ENCODE peak calls at places on chromosome 17, in nine cellular contexts. One of them, this sample, is unnamed.

GRCh38 chr17:43018008-43018853 is 4.0 kb downstream of the VAT1 start:
- DNase-seq in ELR: no peak
- DNase-seq in T-helper 1 cell: no peak
- DNase-seq in stimulated activated CD8-positive, alpha-beta memory T cell treated with anti-CD3 and anti-CD28 coated beads, Interleukin-12 subunit alpha, Interleukin-12 subunit beta, amount 100 ng/mL, for 4 hours: no peak
- DNase-seq in mesothelial cell of epicardium: no peak
- DNase-seq in heart right ventricle: no peak
- DNase-seq in iris pigment epithelial cell: no peak
- DNase-seq in neural crest cell: peak; percentile 40
- DNase-seq in SHP77 treated with DMSO at 0.1 percent for 48 hours: no peak
- DNase-seq in this sample: peak; percentile 52

GRCh38 chr17:43712397-43712796 is 46.2 kb downstream of the SOST start:
- DNase-seq in stimulated activated CD8-positive, alpha-beta memory T cell treated with anti-CD3 and anti-CD28 coated beads, Interleukin-12 subunit alpha, Interleukin-12 subunit beta, amount 100 ng/mL, for 4 hours: no peak
- DNase-seq in T-helper 1 cell: no peak
- DNase-seq in SHP77 treated with DMSO at 0.1 percent for 48 hours: no peak
- DNase-seq in neural crest cell: no peak
- DNase-seq in heart right ventricle: no peak
- DNase-seq in ELR: no peak
- DNase-seq in mesothelial cell of epicardium: no peak
- DNase-seq in iris pigment epithelial cell: no peak
- DNase-seq in this sample: no peak

GRCh38 chr17:42562845-42563509 is 1.0 kb downstream of the COASY start:
- DNase-seq in heart right ventricle: no peak
- DNase-seq in ELR: no peak
- DNase-seq in stimulated activated CD8-positive, alpha-beta memory T cell treated with anti-CD3 and anti-CD28 coated beads, Interleukin-12 subunit alpha, Interleukin-12 subunit beta, amount 100 ng/mL, for 4 hours: no peak
- DNase-seq in T-helper 1 cell: no peak
- DNase-seq in mesothelial cell of epicardium: no peak
- DNase-seq in SHP77 treated with DMSO at 0.1 percent for 48 hours: no peak
- DNase-seq in iris pigment epithelial cell: no peak
- DNase-seq in neural crest cell: no peak
- DNase-seq in this sample: peak; percentile 59

GRCh38 chr17:77429985-77430752 is 289.4 kb downstream of the SEC14L1 start:
- DNase-seq in neural crest cell: peak; percentile 95
- DNase-seq in heart right ventricle: peak; percentile 92
- DNase-seq in SHP77 treated with DMSO at 0.1 percent for 48 hours: no peak
- DNase-seq in stimulated activated CD8-positive, alpha-beta memory T cell treated with anti-CD3 and anti-CD28 coated beads, Interleukin-12 subunit alpha, Interleukin-12 subunit beta, amount 100 ng/mL, for 4 hours: peak; percentile 65
- DNase-seq in iris pigment epithelial cell: peak; percentile 97
- DNase-seq in T-helper 1 cell: peak; percentile 82
- DNase-seq in mesothelial cell of epicardium: peak; percentile 84
- DNase-seq in ELR: peak; percentile 100
- DNase-seq in this sample: peak; percentile 97

GRCh38 chr17:42519546-42520444 is 16.2 kb upstream of the NAGLU start:
- DNase-seq in neural crest cell: peak; percentile 11
- DNase-seq in iris pigment epithelial cell: peak; percentile 99
- DNase-seq in T-helper 1 cell: no peak
- DNase-seq in SHP77 treated with DMSO at 0.1 percent for 48 hours: no peak
- DNase-seq in stimulated activated CD8-positive, alpha-beta memory T cell treated with anti-CD3 and anti-CD28 coated beads, Interleukin-12 subunit alpha, Interleukin-12 subunit beta, amount 100 ng/mL, for 4 hours: no peak
- DNase-seq in heart right ventricle: peak; percentile 85
- DNase-seq in mesothelial cell of epicardium: peak; percentile 78
- DNase-seq in ELR: peak; percentile 99
- DNase-seq in this sample: peak; percentile 81

GRCh38 chr17:58387834-58388233 is 29.5 kb downstream of the RNF43 start:
- DNase-seq in mesothelial cell of epicardium: no peak
- DNase-seq in T-helper 1 cell: no peak
- DNase-seq in stimulated activated CD8-positive, alpha-beta memory T cell treated with anti-CD3 and anti-CD28 coated beads, Interleukin-12 subunit alpha, Interleukin-12 subunit beta, amount 100 ng/mL, for 4 hours: no peak
- DNase-seq in SHP77 treated with DMSO at 0.1 percent for 48 hours: no peak
- DNase-seq in iris pigment epithelial cell: no peak
- DNase-seq in heart right ventricle: no peak
- DNase-seq in neural crest cell: no peak
- DNase-seq in ELR: no peak
- DNase-seq in this sample: no peak

GRCh38 chr17:29620271-29620670 is 2.4 kb downstream of the CORO6 start:
- DNase-seq in neural crest cell: no peak
- DNase-seq in SHP77 treated with DMSO at 0.1 percent for 48 hours: no peak
- DNase-seq in heart right ventricle: no peak
- DNase-seq in ELR: peak; percentile 71
- DNase-seq in mesothelial cell of epicardium: no peak
- DNase-seq in T-helper 1 cell: no peak
- DNase-seq in stimulated activated CD8-positive, alpha-beta memory T cell treated with anti-CD3 and anti-CD28 coated beads, Interleukin-12 subunit alpha, Interleukin-12 subunit beta, amount 100 ng/mL, for 4 hours: no peak
- DNase-seq in iris pigment epithelial cell: peak; percentile 66
- DNase-seq in this sample: peak; percentile 70

GRCh38 chr17:81453712-81454111 is 58.5 kb downstream of the BAHCC1 start:
- DNase-seq in SHP77 treated with DMSO at 0.1 percent for 48 hours: no peak
- DNase-seq in iris pigment epithelial cell: no peak
- DNase-seq in mesothelial cell of epicardium: no peak
- DNase-seq in stimulated activated CD8-positive, alpha-beta memory T cell treated with anti-CD3 and anti-CD28 coated beads, Interleukin-12 subunit alpha, Interleukin-12 subunit beta, amount 100 ng/mL, for 4 hours: no peak
- DNase-seq in T-helper 1 cell: no peak
- DNase-seq in neural crest cell: no peak
- DNase-seq in ELR: no peak
- DNase-seq in heart right ventricle: no peak
- DNase-seq in this sample: no peak

GRCh38 chr17:55728833-55729232 is 6.2 kb upstream of the TMEM100 start:
- DNase-seq in SHP77 treated with DMSO at 0.1 percent for 48 hours: no peak
- DNase-seq in ELR: no peak
- DNase-seq in stimulated activated CD8-positive, alpha-beta memory T cell treated with anti-CD3 and anti-CD28 coated beads, Interleukin-12 subunit alpha, Interleukin-12 subunit beta, amount 100 ng/mL, for 4 hours: no peak
- DNase-seq in T-helper 1 cell: no peak
- DNase-seq in heart right ventricle: no peak
- DNase-seq in neural crest cell: no peak
- DNase-seq in iris pigment epithelial cell: no peak
- DNase-seq in mesothelial cell of epicardium: no peak
- DNase-seq in this sample: no peak

GRCh38 chr17:83056583-83057396 is 22.6 kb upstream of the METRNL start:
- DNase-seq in stimulated activated CD8-positive, alpha-beta memory T cell treated with anti-CD3 and anti-CD28 coated beads, Interleukin-12 subunit alpha, Interleukin-12 subunit beta, amount 100 ng/mL, for 4 hours: no peak
- DNase-seq in T-helper 1 cell: no peak
- DNase-seq in neural crest cell: no peak
- DNase-seq in heart right ventricle: no peak
- DNase-seq in SHP77 treated with DMSO at 0.1 percent for 48 hours: no peak
- DNase-seq in ELR: no peak
- DNase-seq in mesothelial cell of epicardium: peak; percentile 36
- DNase-seq in iris pigment epithelial cell: no peak
- DNase-seq in this sample: peak; percentile 39

GRCh38 chr17:50938821-50939541 is 72.8 kb upstream of the TOB1 start:
- DNase-seq in mesothelial cell of epicardium: no peak
- DNase-seq in SHP77 treated with DMSO at 0.1 percent for 48 hours: no peak
- DNase-seq in T-helper 1 cell: no peak
- DNase-seq in stimulated activated CD8-positive, alpha-beta memory T cell treated with anti-CD3 and anti-CD28 coated beads, Interleukin-12 subunit alpha, Interleukin-12 subunit beta, amount 100 ng/mL, for 4 hours: no peak
- DNase-seq in heart right ventricle: no peak
- DNase-seq in ELR: no peak
- DNase-seq in iris pigment epithelial cell: no peak
- DNase-seq in neural crest cell: no peak
- DNase-seq in this sample: peak; percentile 7

GRCh38 chr17:9224485-9224884 is 203.2 kb downstream of the NTN1 start:
- DNase-seq in SHP77 treated with DMSO at 0.1 percent for 48 hours: no peak
- DNase-seq in iris pigment epithelial cell: no peak
- DNase-seq in ELR: no peak
- DNase-seq in T-helper 1 cell: no peak
- DNase-seq in heart right ventricle: no peak
- DNase-seq in neural crest cell: no peak
- DNase-seq in stimulated activated CD8-positive, alpha-beta memory T cell treated with anti-CD3 and anti-CD28 coated beads, Interleukin-12 subunit alpha, Interleukin-12 subunit beta, amount 100 ng/mL, for 4 hours: no peak
- DNase-seq in mesothelial cell of epicardium: no peak
- DNase-seq in this sample: no peak

GRCh38 chr17:43701318-43701743 is 39.6 kb upstream of the MEOX1 start:
- DNase-seq in ELR: peak; percentile 97
- DNase-seq in mesothelial cell of epicardium: no peak
- DNase-seq in SHP77 treated with DMSO at 0.1 percent for 48 hours: no peak
- DNase-seq in heart right ventricle: no peak
- DNase-seq in neural crest cell: no peak
- DNase-seq in stimulated activated CD8-positive, alpha-beta memory T cell treated with anti-CD3 and anti-CD28 coated beads, Interleukin-12 subunit alpha, Interleukin-12 subunit beta, amount 100 ng/mL, for 4 hours: peak; percentile 41
- DNase-seq in iris pigment epithelial cell: peak; percentile 91
- DNase-seq in T-helper 1 cell: no peak
- DNase-seq in this sample: no peak

GRCh38 chr17:62587554-62587953 is 39.9 kb upstream of the MRC2 start:
- DNase-seq in ELR: no peak
- DNase-seq in T-helper 1 cell: no peak
- DNase-seq in neural crest cell: no peak
- DNase-seq in heart right ventricle: no peak
- DNase-seq in mesothelial cell of epicardium: no peak
- DNase-seq in stimulated activated CD8-positive, alpha-beta memory T cell treated with anti-CD3 and anti-CD28 coated beads, Interleukin-12 subunit alpha, Interleukin-12 subunit beta, amount 100 ng/mL, for 4 hours: no peak
- DNase-seq in SHP77 treated with DMSO at 0.1 percent for 48 hours: no peak
- DNase-seq in iris pigment epithelial cell: no peak
- DNase-seq in this sample: no peak

GRCh38 chr17:19753049-19753444 is 4.9 kb upstream of the ALDH3A1 start:
- DNase-seq in ELR: peak; percentile 90
- DNase-seq in SHP77 treated with DMSO at 0.1 percent for 48 hours: peak; percentile 78
- DNase-seq in mesothelial cell of epicardium: no peak
- DNase-seq in stimulated activated CD8-positive, alpha-beta memory T cell treated with anti-CD3 and anti-CD28 coated beads, Interleukin-12 subunit alpha, Interleukin-12 subunit beta, amount 100 ng/mL, for 4 hours: no peak
- DNase-seq in iris pigment epithelial cell: peak; percentile 67
- DNase-seq in heart right ventricle: peak; percentile 64
- DNase-seq in neural crest cell: no peak
- DNase-seq in T-helper 1 cell: no peak
- DNase-seq in this sample: no peak

GRCh38 chr17:18107061-18107460 is 1.5 kb upstream of the MYO15A start:
- DNase-seq in neural crest cell: no peak
- DNase-seq in T-helper 1 cell: no peak
- DNase-seq in mesothelial cell of epicardium: no peak
- DNase-seq in ELR: no peak
- DNase-seq in SHP77 treated with DMSO at 0.1 percent for 48 hours: no peak
- DNase-seq in heart right ventricle: no peak
- DNase-seq in iris pigment epithelial cell: no peak
- DNase-seq in stimulated activated CD8-positive, alpha-beta memory T cell treated with anti-CD3 and anti-CD28 coated beads, Interleukin-12 subunit alpha, Interleukin-12 subunit beta, amount 100 ng/mL, for 4 hours: no peak
- DNase-seq in this sample: no peak